ENCODE peak calls at places on chromosomes 13 and 19, in ten cellular contexts. Z is GM12865; P is cardiac fibroblast; E is kidney; F is CD8-positive, alpha-beta T cell; N is colonic mucosa; R is mammary epithelial cell; L is IMR-90; O is tibial artery; I is RWPE1. W is an unnamed sample.

GRCh38 chr13:42876810-42877550 is 95.6 kb downstream of the FAM216B start:
- DNase-seq in Z (peak), P (peak), E (no peak), F (no peak), N (no peak), R (peak), L (peak), O (no peak), I (peak), W (peak)

GRCh38 chr13:42574435-42575311 is 721 bp downstream of the TNFSF11 start:
- DNase-seq in Z (peak), P (no peak), E (no peak), F (no peak), N (no peak), R (no peak), L (no peak), O (no peak), I (no peak), W (peak)

GRCh38 chr19:1267441-1268391 is 1.4 kb upstream of the CIRBP start:
- DNase-seq in Z (no peak), P (no peak), E (peak), F (no peak), N (no peak), R (no peak), L (peak), O (peak), I (no peak), W (no peak)

GRCh38 chr13:36820222-36820621 is 1.2 kb downstream of the RFXAP start:
- DNase-seq in Z (peak), P (no peak), E (no peak), F (no peak), N (no peak), R (no peak), L (no peak), O (no peak), I (no peak), W (no peak)

GRCh38 chr19:3409346-3410064 is 43.1 kb downstream of the NFIC start:
- DNase-seq in Z (no peak), P (no peak), E (peak), F (no peak), N (no peak), R (no peak), L (no peak), O (no peak), I (no peak), W (no peak)

GRCh38 chr13:29379281-29379680 is 216.2 kb downstream of the SLC7A1 start:
- DNase-seq in Z (no peak), P (no peak), E (no peak), F (no peak), N (no peak), R (no peak), L (no peak), O (no peak), I (no peak), W (no peak)

GRCh38 chr13:21435710-21436151 is 23.4 kb downstream of the ZDHHC20 start:
- DNase-seq in Z (peak), P (peak), E (peak), F (peak), N (peak), R (peak), L (peak), O (peak), I (peak), W (peak)

GRCh38 chr19:34254552-34255432 is at the start of gene GARRE1:
- DNase-seq in Z (peak), P (peak), E (peak), F (peak), N (peak), R (no peak), L (peak), O (no peak), I (peak), W (peak)

GRCh38 chr13:41917641-41918040 is 43.3 kb downstream of the VWA8 start:
- DNase-seq in Z (peak), P (peak), E (no peak), F (no peak), N (no peak), R (peak), L (peak), O (no peak), I (no peak), W (peak)

GRCh38 chr13:78606471-78607408 is 3.4 kb upstream of the POU4F1 start:
- DNase-seq in Z (no peak), P (no peak), E (no peak), F (no peak), N (no peak), R (no peak), L (no peak), O (no peak), I (no peak), W (no peak)

GRCh38 chr19:46365561-46365960 is 18.7 kb downstream of the PPP5C start:
- DNase-seq in Z (no peak), P (no peak), E (no peak), F (no peak), N (no peak), R (no peak), L (no peak), O (no peak), I (no peak), W (no peak)

GRCh38 chr19:29015569-29015968 is 197.4 kb downstream of the UQCRFS1 start:
- DNase-seq in Z (no peak), P (no peak), E (no peak), F (no peak), N (no peak), R (no peak), L (no peak), O (no peak), I (no peak), W (no peak)

GRCh38 chr19:30227661-30228112 is 144.5 kb upstream of the ZNF536 start:
- DNase-seq in Z (peak), P (peak), E (no peak), F (no peak), N (peak), R (peak), L (peak), O (peak), I (peak), W (peak)

GRCh38 chr13:44899967-44900366 is 89.3 kb downstream of the NUFIP1 start:
- DNase-seq in Z (no peak), P (no peak), E (no peak), F (no peak), N (no peak), R (no peak), L (no peak), O (no peak), I (no peak), W (peak)

GRCh38 chr19:53165691-53166091 is 6.8 kb upstream of the ZNF347 start:
- DNase-seq in Z (no peak), P (no peak), E (no peak), F (no peak), N (no peak), R (no peak), L (no peak), O (no peak), I (no peak), W (no peak)

GRCh38 chr13:20969182-20969581 is 66.6 kb upstream of the XPO4 start:
- DNase-seq in Z (peak), P (no peak), E (no peak), F (no peak), N (no peak), R (peak), L (peak), O (no peak), I (peak), W (peak)

GRCh38 chr19:38134538-38135149 is 89.4 kb downstream of the DPF1 start:
- DNase-seq in Z (peak), P (peak), E (no peak), F (no peak), N (peak), R (peak), L (peak), O (no peak), I (no peak), W (peak)

GRCh38 chr13:73370066-73370465 is 311.3 kb downstream of the KLF5 start:
- DNase-seq in Z (no peak), P (no peak), E (no peak), F (no peak), N (no peak), R (no peak), L (no peak), O (no peak), I (no peak), W (peak)

GRCh38 chr19:51441410-51442390 is 16.6 kb downstream of the SIGLEC8 start:
- DNase-seq in Z (peak), P (no peak), E (peak), F (peak), N (peak), R (peak), L (no peak), O (no peak), I (peak), W (peak)

GRCh38 chr19:53942001-53942786 is 20.5 kb upstream of the CACNG8 start:
- DNase-seq in Z (no peak), P (no peak), E (no peak), F (no peak), N (no peak), R (no peak), L (no peak), O (no peak), I (peak), W (no peak)

GRCh38 chr19:39797083-39797482 is 18.4 kb downstream of the LEUTX start:
- DNase-seq in Z (no peak), P (no peak), E (no peak), F (no peak), N (no peak), R (no peak), L (no peak), O (no peak), I (no peak), W (no peak)

GRCh38 chr19:504634-505033 is 2.7 kb upstream of the TPGS1 start:
- DNase-seq in Z (no peak), P (no peak), E (no peak), F (no peak), N (no peak), R (no peak), L (no peak), O (no peak), I (no peak), W (no peak)

DNA sequence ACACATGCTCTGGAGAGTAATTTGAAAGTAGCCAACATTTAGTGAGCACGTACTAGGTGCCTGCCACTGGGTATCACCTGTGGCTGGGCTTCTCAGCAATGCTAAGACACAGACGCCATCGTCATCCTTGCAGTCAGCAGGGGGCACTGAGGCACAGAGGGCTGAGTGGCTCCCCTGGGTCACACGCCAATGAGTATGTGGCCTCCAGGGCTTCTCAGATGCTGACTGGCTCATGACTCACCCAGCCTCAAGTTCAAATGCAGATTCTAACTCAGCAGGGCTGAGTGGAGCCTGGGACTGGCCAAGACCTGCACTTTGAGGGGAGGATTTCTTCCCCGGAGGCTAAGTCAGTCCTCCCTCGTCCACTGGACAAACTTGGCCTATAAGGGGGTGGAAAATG is 115.1 kb upstream of the CACNA1A start:
- DNase-seq in Z (peak), P (peak), E (peak), F (no peak), N (no peak), R (peak), L (peak), O (no peak), I (peak), W (peak)
- TF ChIP-seq CTCF in Z (peak), P (peak), E (no peak), F (no peak), N (no peak), R (peak), L (no peak), O (no peak), I (no peak), W (no peak)

GRCh38 chr19:17296976-17297375 is 6.2 kb downstream of the ABHD8 start:
- DNase-seq in Z (no peak), P (no peak), E (no peak), F (no peak), N (no peak), R (no peak), L (no peak), O (no peak), I (no peak), W (peak)
- TF ChIP-seq CTCF in Z (no peak), P (no peak), E (no peak), F (no peak), N (no peak), R (no peak), L (no peak), O (no peak), I (no peak), W (no peak)

GRCh38 chr13:28136916-28137315 is 1.4 kb upstream of the PAN3 start:
- DNase-seq in Z (peak), P (no peak), E (no peak), F (no peak), N (no peak), R (no peak), L (no peak), O (no peak), I (no peak), W (no peak)

GRCh38 chr13:28140433-28141125 is 2.2 kb downstream of the PAN3 start:
- DNase-seq in Z (no peak), P (no peak), E (no peak), F (no peak), N (no peak), R (no peak), L (peak), O (no peak), I (no peak), W (peak)

GRCh38 chr13:28137556-28137955 is 789 bp upstream of the PAN3 start:
- DNase-seq in Z (no peak), P (peak), E (no peak), F (no peak), N (peak), R (no peak), L (no peak), O (no peak), I (no peak), W (no peak)

GRCh38 chr13:28138756-28139470 is 568 bp downstream of the PAN3 start:
- DNase-seq in Z (peak), P (peak), E (peak), F (peak), N (peak), R (peak), L (peak), O (peak), I (peak), W (peak)

DNA sequence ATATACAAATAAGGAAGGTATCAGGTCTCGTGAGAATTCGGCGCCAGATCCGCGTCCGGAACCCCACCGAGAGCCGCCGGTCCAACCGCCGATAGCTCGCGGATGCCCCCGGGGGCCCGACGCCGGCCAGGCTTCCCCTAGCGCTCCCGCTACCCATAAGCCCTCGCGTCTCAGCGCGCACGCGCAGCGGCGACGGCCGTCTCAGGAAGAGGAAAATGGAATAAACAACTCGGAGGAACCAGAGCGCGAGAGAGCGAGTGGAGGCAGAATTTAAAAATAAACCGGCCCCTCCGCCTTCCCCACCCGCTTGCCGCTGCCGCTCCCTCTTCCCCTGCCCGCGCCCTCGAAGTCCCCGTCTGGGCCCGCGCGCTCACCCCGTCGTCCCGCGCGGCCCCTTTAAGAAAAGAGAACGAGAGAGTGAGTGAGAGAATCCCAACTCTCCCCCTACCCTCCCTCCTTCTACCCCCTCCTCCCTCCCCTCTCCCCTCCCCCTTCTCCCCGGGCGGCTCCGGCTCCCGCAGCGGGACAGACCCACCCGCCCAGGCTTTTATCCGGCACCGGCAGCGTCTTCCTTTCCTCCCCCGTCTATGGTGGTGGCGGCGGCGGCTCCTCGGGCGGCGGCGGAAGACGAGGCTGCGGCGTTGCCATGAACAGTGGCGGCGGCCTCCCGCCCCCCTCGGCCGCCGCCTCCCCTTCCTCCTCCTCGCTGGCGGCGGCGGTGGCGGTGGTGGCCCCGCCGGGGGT is at the start of gene PAN3:
- DNase-seq in Z (peak), P (peak), E (peak), F (peak), N (peak), R (peak), L (peak), O (peak), I (peak), W (peak)
- TF ChIP-seq CTCF in Z (no peak), P (peak), E (no peak), F (no peak), N (no peak), R (no peak), L (peak), O (no peak), I (no peak), W (no peak)

DNA sequence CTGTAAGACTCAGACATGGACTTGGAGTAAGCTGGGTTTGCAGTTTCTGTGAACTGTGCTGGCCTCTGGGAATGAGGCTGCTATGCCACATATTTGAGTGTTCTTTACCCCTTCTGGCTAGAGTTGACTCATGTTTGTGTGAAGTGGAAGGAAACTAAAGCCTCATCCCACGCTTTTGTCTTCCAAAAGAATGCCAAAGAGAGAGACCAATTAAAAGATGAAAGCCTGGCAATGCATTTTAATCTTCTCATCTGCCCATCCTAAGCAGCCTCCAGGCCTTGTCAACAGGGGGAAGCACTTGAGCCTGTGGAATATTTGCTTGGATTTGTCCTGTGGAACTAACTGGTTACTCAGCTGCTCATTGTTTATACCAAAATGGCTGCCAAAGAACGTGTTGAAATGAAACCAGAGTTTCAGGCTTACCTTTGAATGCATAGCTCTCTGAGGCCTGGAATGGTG is 49.1 kb downstream of the LMO7 start:
- DNase-seq in Z (no peak), P (peak), E (no peak), F (no peak), N (no peak), R (peak), L (peak), O (no peak), I (no peak), W (peak)
- TF ChIP-seq CTCF in Z (no peak), P (peak), E (no peak), F (no peak), N (no peak), R (peak), L (peak), O (no peak), I (no peak), W (peak)

DNA sequence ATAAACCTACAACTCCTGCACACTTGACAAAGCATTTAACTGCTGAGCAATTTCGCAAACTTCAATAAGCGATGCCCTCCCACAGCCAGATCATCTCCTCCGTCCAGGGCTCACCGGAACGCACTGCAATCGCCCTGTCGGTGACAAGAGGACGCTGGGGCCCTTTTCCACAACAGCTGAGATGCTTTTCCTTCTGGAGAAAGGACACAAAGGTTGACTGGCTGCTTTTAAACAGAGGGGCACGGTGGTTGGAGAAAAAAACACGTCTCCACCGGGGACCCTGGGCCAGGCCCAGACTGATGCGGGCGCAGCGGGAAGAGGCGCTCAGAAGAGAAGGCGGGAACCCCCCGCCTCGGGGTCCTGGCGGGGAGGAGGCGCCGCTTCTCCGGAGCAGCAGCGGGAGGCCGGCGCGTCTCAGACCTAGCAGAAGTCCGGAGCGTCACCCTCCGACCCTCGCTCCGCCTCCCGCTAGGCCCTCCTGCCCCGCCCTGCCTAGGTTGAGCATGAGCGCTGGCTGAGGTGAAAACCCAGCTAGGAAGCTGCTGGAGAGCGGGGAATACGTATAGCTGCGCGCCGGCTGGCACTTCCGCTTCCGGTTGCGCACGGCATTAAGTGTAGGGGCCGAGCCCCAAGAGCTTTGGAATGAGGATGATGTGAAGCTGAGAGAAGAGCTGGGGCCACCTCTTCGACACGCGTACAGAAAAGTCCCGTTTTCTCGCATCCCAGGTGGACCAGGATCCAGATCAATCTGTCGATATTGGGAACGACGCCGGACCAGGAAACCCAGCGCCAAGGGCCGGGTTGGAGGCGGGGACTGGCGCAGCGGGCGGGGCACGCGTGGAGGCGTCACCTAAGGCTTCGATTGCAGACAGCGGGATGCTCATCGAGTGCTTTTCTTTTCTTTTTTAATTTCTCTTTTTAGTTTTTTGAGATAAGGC is at the start of gene ZNF846:
- DNase-seq in Z (peak), P (peak), E (peak), F (peak), N (peak), R (peak), L (peak), O (peak), I (peak), W (peak)
- TF ChIP-seq CTCF in Z (no peak), P (peak), E (no peak), F (no peak), N (no peak), R (no peak), L (no peak), O (no peak), I (no peak), W (no peak)

W was measured in epithelial cell of esophagus.